ENCODE peak calls at places on chromosomes 7 and 10, in five cellular contexts. M is heart right ventricle, T is OCI-LY7, B is AG10803, G is fibroblast of mammary gland. Z is an unnamed sample.

GRCh38 chr7:73433924-73434700 is 534 bp downstream of the FZD9 start:
- DNase-seq in G (no peak), T (no peak), M (no peak), B (no peak), Z (no peak)

GRCh38 chr7:39310699-39311098 is 255.5 kb upstream of the YAE1 start:
- DNase-seq in B (no peak), G (no peak), M (no peak), T (no peak), Z (no peak)

GRCh38 chr10:6200588-6201510 is 1.9 kb upstream of the PFKFB3 start:
- DNase-seq in T (peak; percentile 74), B (peak; percentile 25), M (peak; percentile 55), G (peak; percentile 23), Z (peak; percentile 53)

GRCh38 chr7:27994639-27995038 is 186.0 kb downstream of the JAZF1 start:
- DNase-seq in G (peak; percentile 59), T (no peak), M (no peak), B (peak; percentile 60), Z (no peak)

GRCh38 chr7:126449621-126450268 is 803.0 kb downstream of the GRM8 start:
- DNase-seq in M (no peak), B (no peak), T (no peak), G (no peak), Z (no peak)

GRCh38 chr7:74412061-74412460 is 41.6 kb upstream of the GTF2IRD1 start:
- DNase-seq in G (no peak), M (no peak), T (no peak), B (no peak), Z (no peak)

GRCh38 chr7:47954231-47954911 is 6.1 kb upstream of the PKD1L1 start:
- DNase-seq in M (no peak), B (peak; percentile 69), T (no peak), G (peak; percentile 58), Z (peak; percentile 45)

GRCh38 chr10:89637108-89637507 is 7.9 kb downstream of the PANK1 start:
- DNase-seq in T (no peak), G (no peak), B (no peak), M (no peak), Z (no peak)

GRCh38 chr10:85916999-85917573 is 449.5 kb downstream of the GRID1 start:
- DNase-seq in T (no peak), B (no peak), M (peak; percentile 19), G (no peak), Z (no peak)

GRCh38 chr7:85464042-85464651 is 277.3 kb upstream of the SEMA3D start:
- DNase-seq in B (no peak), G (no peak), T (peak; percentile 2), M (no peak), Z (no peak)

GRCh38 chr7:29131678-29132077 is 14.7 kb downstream of the CPVL start:
- DNase-seq in G (no peak), B (no peak), M (no peak), T (no peak), Z (no peak)

GRCh38 chr7:142875456-142875855 is 10.1 kb downstream of the TRPV6 start:
- DNase-seq in T (no peak), M (no peak), B (no peak), G (no peak), Z (no peak)

GRCh38 chr7:10221084-10221483 is 752.6 kb upstream of the PHF14 start:
- DNase-seq in M (no peak), T (no peak), G (no peak), B (no peak), Z (no peak)

GRCh38 chr10:123912466-123913201 is 21.0 kb upstream of the CPXM2 start:
- DNase-seq in G (no peak), B (no peak), T (no peak), M (no peak), Z (no peak)

GRCh38 chr7:23759556-23760391 is 49.8 kb downstream of the STK31 start:
- DNase-seq in G (no peak), T (no peak), M (no peak), B (peak; percentile 2), Z (no peak)

GRCh38 chr10:11697718-11698527 is 44.3 kb upstream of the ECHDC3 start:
- DNase-seq in M (no peak), T (no peak), G (no peak), B (no peak), Z (no peak)

GRCh38 chr7:94069154-94069739 is 65.1 kb upstream of the BET1 start:
- DNase-seq in B (no peak), T (peak; percentile 62), G (peak; percentile 37), M (no peak), Z (no peak)

GRCh38 chr10:99399664-99400063 is 30.8 kb downstream of the GOT1 start:
- DNase-seq in G (no peak), T (no peak), M (no peak), B (no peak), Z (no peak)

GRCh38 chr10:18104223-18104872 is 35.9 kb upstream of the CACNB2 start:
- DNase-seq in T (peak; percentile 39), M (peak; percentile 30), B (peak; percentile 44), G (peak; percentile 63), Z (peak; percentile 30)

GRCh38 chr10:111990734-111991133 is 192.8 kb downstream of the GPAM start:
- DNase-seq in B (no peak), T (no peak), M (no peak), G (peak; percentile 37), Z (no peak)
- TF ChIP-seq CTCF in B (no peak), T (peak; percentile 38), M (no peak), G (peak; percentile 54), Z (no peak)

DNA sequence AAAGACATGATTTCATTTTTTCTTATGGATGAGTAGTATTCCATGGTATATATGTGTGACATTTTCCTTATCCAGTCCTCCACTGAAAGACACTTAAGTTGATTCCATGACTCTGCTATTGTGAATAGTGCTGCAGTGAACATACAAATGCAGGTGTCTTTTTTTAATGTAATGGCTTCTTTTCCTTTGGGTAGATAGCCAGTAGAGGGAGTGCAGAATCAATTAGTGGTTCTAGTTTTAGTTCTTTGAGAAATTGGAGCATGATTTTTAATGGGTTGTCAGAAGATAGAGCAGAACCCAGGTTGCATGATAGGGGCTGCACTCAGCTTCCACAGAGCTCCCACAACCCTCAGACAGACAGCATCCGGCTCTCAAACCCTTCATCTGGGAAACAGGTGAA is 152.9 kb upstream of the PLXDC2 start:
- DNase-seq in M (no peak), B (no peak), G (no peak), T (no peak), Z (no peak)
- TF ChIP-seq CTCF in M (no peak), B (no peak), G (no peak), T (no peak), Z (no peak)

GRCh38 chr7:151754142-151754590 is 122.7 kb downstream of the PRKAG2 start:
- DNase-seq in B (peak; percentile 99), G (peak; percentile 98), M (peak; percentile 80), T (peak; percentile 66), Z (peak; percentile 50)
- TF ChIP-seq CTCF in B (peak; percentile 99), G (peak; percentile 98), M (peak; percentile 87), T (peak; percentile 87), Z (peak; percentile 54)

GRCh38 chr10:101442456-101442800 is 88.5 kb downstream of the BTRC start:
- DNase-seq in G (no peak), B (no peak), T (no peak), M (no peak), Z (no peak)

GRCh38 chr10:101446071-101446470 is 92.1 kb downstream of the BTRC start:
- DNase-seq in B (no peak), T (no peak), G (no peak), M (no peak), Z (no peak)

GRCh38 chr10:101444499-101444898 is 90.5 kb downstream of the BTRC start:
- DNase-seq in G (no peak), T (no peak), B (no peak), M (no peak), Z (no peak)

GRCh38 chr10:101441539-101442455 is 87.8 kb downstream of the BTRC start:
- DNase-seq in T (peak; percentile 68), M (no peak), G (peak; percentile 77), B (peak; percentile 71), Z (peak; percentile 48)

GRCh38 chr10:101444058-101444457 is 90.1 kb downstream of the BTRC start:
- DNase-seq in T (peak; percentile 20), B (no peak), M (no peak), G (peak; percentile 31), Z (no peak)
- TF ChIP-seq CTCF in T (peak; percentile 79), B (peak; percentile 30), M (peak; percentile 22), G (peak; percentile 40), Z (no peak)

Z was measured in GM20000.